ENCODE peak calls at places on chromosomes 4 and X, in eight cellular contexts. S, I, N, Q, E, D, Y and F are unnamed samples.

GRCh38 chr4:143406523-143406922 is 69.8 kb downstream of the GAB1 start:
- DNase-seq in S (no peak), I (peak; percentile 54), N (peak; percentile 54), Q (peak; percentile 28), E (peak; percentile 77), D (no peak), Y (peak; percentile 57), F (no peak)

GRCh38 chr4:147318581-147318980 is 162.3 kb upstream of the EDNRA start:
- DNase-seq in S (no peak), I (peak; percentile 73), N (no peak), Q (no peak), E (no peak), D (no peak), Y (no peak), F (no peak)

GRCh38 chr4:89420507-89420906 is 112.9 kb upstream of the GPRIN3 start:
- DNase-seq in S (no peak), I (peak; percentile 93), N (no peak), Q (no peak), E (no peak), D (no peak), Y (no peak), F (no peak)

GRCh38 chr4:25923745-25924144 is 9.7 kb downstream of the SMIM20 start:
- DNase-seq in S (no peak), I (no peak), N (no peak), Q (no peak), E (no peak), D (no peak), Y (peak; percentile 52), F (no peak)

GRCh38 chr4:30817489-30817888 is 97.3 kb downstream of the PCDH7 start:
- DNase-seq in S (no peak), I (no peak), N (no peak), Q (no peak), E (no peak), D (no peak), Y (no peak), F (no peak)

GRCh38 chr4:36241771-36242170 is 2.5 kb downstream of the ARAP2 start:
- DNase-seq in S (no peak), I (no peak), N (no peak), Q (no peak), E (no peak), D (no peak), Y (no peak), F (no peak)

GRCh38 chr4:158032733-158033415 is 140.0 kb downstream of the GASK1B start:
- DNase-seq in S (no peak), I (no peak), N (no peak), Q (no peak), E (no peak), D (no peak), Y (no peak), F (no peak)

GRCh38 chr4:183284965-183285364 is 35.1 kb downstream of the CLDN22 start:
- DNase-seq in S (no peak), I (peak; percentile 83), N (no peak), Q (peak; percentile 44), E (no peak), D (no peak), Y (no peak), F (no peak)

GRCh38 chrX:100928660-100929613 is at the start of gene XKRX:
- DNase-seq in S (peak; percentile 50), I (peak; percentile 3), N (peak; percentile 31), Q (peak; percentile 45), E (peak; percentile 4), D (peak; percentile 76), Y (peak; percentile 68), F (no peak)

GRCh38 chr4:123399638-123400358 is 3.2 kb downstream of the SPRY1 start:
- DNase-seq in S (no peak), I (peak; percentile 39), N (peak; percentile 37), Q (peak; percentile 18), E (peak; percentile 21), D (no peak), Y (no peak), F (no peak)

GRCh38 chr4:88078592-88078991 is 71.2 kb downstream of the PKD2 start:
- DNase-seq in S (no peak), I (no peak), N (no peak), Q (no peak), E (no peak), D (no peak), Y (no peak), F (no peak)

GRCh38 chr4:161601011-161601410 is 562.8 kb downstream of the FSTL5 start:
- DNase-seq in S (no peak), I (no peak), N (no peak), Q (no peak), E (no peak), D (no peak), Y (no peak), F (no peak)

GRCh38 chr4:3418029-3418762 is 23.6 kb upstream of the HGFAC start:
- DNase-seq in S (peak; percentile 41), I (no peak), N (no peak), Q (no peak), E (no peak), D (no peak), Y (no peak), F (no peak)

GRCh38 chr4:57044996-57045395 is 65.2 kb downstream of the IGFBP7 start:
- DNase-seq in S (no peak), I (peak; percentile 81), N (no peak), Q (no peak), E (no peak), D (no peak), Y (no peak), F (no peak)

GRCh38 chr4:108432418-108432817 is 188.0 kb upstream of the RPL34 start:
- DNase-seq in S (no peak), I (no peak), N (no peak), Q (no peak), E (no peak), D (no peak), Y (no peak), F (no peak)

GRCh38 chr4:173269280-173269679 is 64.9 kb downstream of the HMGB2 start:
- DNase-seq in S (no peak), I (no peak), N (no peak), Q (no peak), E (no peak), D (no peak), Y (no peak), F (no peak)

GRCh38 chrX:77446029-77446585 is 1.1 kb upstream of the FGF16 start:
- DNase-seq in S (no peak), I (no peak), N (no peak), Q (no peak), E (no peak), D (no peak), Y (no peak), F (no peak)

DNA sequence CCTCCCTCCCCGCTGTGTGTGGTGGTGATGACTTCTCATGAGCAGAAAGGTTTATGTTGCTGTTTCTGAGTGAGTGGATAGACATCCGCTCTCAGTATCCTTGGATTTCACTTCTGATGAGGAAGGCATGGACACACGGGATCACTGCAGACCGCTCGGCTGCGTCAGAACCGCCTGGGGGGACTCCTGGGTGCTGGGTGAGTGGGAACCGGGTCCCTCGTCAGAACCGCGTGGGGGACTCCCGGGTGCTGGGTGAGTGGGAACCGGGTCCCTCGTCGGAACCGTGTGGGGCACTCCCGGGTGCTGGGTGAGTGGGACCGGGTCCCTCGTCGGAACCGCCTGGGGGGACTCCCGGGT is 9.0 kb downstream of the CTBP1 start:
- DNase-seq in S (peak; percentile 42), I (no peak), N (no peak), Q (no peak), E (no peak), D (no peak), Y (no peak), F (no peak)
- H3K36me3 ChIP-seq in S (peaks cover 12% of the 10 kb centered on the region), I (peaks cover 10% of the 10 kb centered on the region), N (peaks cover 36% of the 10 kb centered on the region), Q (peaks cover 6% of the 10 kb centered on the region), E (no peaks in the 10 kb centered on the region), D (no peaks in the 10 kb centered on the region), Y (peaks cover 4% of the 10 kb centered on the region), F (peaks cover 1% of the 10 kb centered on the region)

DNA sequence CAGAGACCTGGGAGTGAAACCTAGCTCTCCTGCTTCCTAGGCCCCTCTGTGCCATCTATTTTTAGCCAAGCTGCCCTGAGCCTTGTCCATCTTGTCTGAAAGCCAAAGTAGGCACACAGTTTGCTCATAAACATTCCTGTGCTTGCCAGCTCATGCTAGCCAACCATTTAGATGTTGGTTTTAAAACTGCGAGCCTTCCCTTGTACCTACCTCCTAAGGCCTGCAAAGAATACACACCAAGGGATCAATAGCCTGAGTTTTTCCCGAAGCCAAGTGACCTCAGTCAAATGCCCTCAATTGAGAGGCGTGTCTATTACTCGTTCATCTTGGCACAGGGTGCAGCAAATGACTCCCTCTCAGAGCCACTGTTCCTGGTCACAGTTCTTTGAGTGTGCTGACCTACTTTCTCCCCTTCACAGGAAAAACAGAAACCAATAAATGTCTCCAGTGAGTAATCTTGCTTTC is 48.5 kb downstream of the ZCCHC12 start:
- DNase-seq in S (no peak), I (no peak), N (no peak), Q (peak; percentile 18), E (peak; percentile 6), D (no peak), Y (peak; percentile 30), F (no peak)
- H3K4me3 ChIP-seq in S (no peak overlapping the region), I (no peak overlapping the region), N (no peak overlapping the region), Q (no peak overlapping the region), E (no peak overlapping the region), D (no peak overlapping the region), Y (no peak overlapping the region), F (no peak overlapping the region)

DNA sequence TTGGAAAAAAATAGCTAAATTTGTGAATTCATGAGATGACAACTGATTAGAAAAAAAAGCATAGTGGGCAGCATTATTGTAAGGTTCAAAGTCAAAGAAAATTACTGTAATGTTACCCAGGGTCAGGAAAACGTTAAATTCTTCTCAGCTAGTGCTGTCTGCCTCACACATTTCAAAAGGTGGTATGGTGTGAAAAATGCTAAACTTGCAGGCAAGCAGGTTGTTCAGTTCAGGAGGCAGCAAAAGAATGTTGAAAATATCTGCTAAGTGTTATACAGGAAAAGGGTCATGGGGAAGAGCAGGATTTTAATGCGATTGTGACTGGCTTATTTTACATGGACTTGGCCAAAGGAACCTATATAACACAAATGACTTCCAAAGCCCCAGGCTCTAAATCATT is 232.5 kb upstream of the NDST3 start:
- DNase-seq in S (no peak), I (no peak), N (no peak), Q (no peak), E (no peak), D (no peak), Y (no peak), F (no peak)
- H3K36me3 ChIP-seq in S (no peaks in the 10 kb centered on the region), I (no peaks in the 10 kb centered on the region), N (no peaks in the 10 kb centered on the region), Q (no peaks in the 10 kb centered on the region), E (no peaks in the 10 kb centered on the region), D (no peaks in the 10 kb centered on the region), Y (no peaks in the 10 kb centered on the region), F (no peaks in the 10 kb centered on the region)

GRCh38 chrX:153972368-153973126 is at the start of gene TMEM187:
- DNase-seq in S (peak; percentile 90), I (peak; percentile 66), N (peak; percentile 90), Q (peak; percentile 84), E (peak; percentile 80), D (peak; percentile 93), Y (peak; percentile 87), F (no peak)

GRCh38 chrX:153974726-153975286 is 2.3 kb downstream of the TMEM187 start:
- DNase-seq in S (no peak), I (no peak), N (no peak), Q (no peak), E (no peak), D (no peak), Y (no peak), F (no peak)

GRCh38 chrX:153973127-153974002 is 811 bp downstream of the TMEM187 start:
- DNase-seq in S (no peak), I (peak; percentile 8), N (no peak), Q (no peak), E (no peak), D (no peak), Y (no peak), F (no peak)

GRCh38 chrX:153971632-153972367 is at the start of gene HCFC1:
- DNase-seq in S (peak; percentile 95), I (peak; percentile 64), N (peak; percentile 95), Q (peak; percentile 86), E (peak; percentile 92), D (peak; percentile 90), Y (peak; percentile 93), F (no peak)

GRCh38 chrX:153974003-153974725 is 1.6 kb downstream of the TMEM187 start:
- DNase-seq in S (no peak), I (no peak), N (no peak), Q (no peak), E (no peak), D (no peak), Y (no peak), F (no peak)
- H3K4me3 ChIP-seq in S (peak overlapping the region; percentile 65), I (no peak overlapping the region), N (peak overlapping the region; percentile 80), Q (no peak overlapping the region), E (peak overlapping the region; percentile 86), D (peak overlapping the region; percentile 56), Y (no peak overlapping the region), F (no peak overlapping the region)